ENCODE peak calls at places on chromosomes 11 and 22, in six cellular contexts. One of them, this sample, is unnamed.

GRCh38 chr11:72685560-72686480 is 11.6 kb upstream of the PDE2A start:
- DNase-seq in MM.1S: no peak
- DNase-seq in tibial nerve: peak
- DNase-seq in GM12878: no peak
- DNase-seq in Peyer's patch: no peak
- DNase-seq in stomach: no peak
- DNase-seq in this sample: no peak

GRCh38 chr22:33975841-33976240 is 55.6 kb upstream of the LARGE1 start:
- DNase-seq in MM.1S: no peak
- DNase-seq in tibial nerve: no peak
- DNase-seq in GM12878: no peak
- DNase-seq in Peyer's patch: no peak
- DNase-seq in stomach: no peak
- DNase-seq in this sample: no peak

GRCh38 chr11:7869467-7869866 is 61.6 kb downstream of the OR10A6 start:
- DNase-seq in MM.1S: no peak
- DNase-seq in tibial nerve: no peak
- DNase-seq in GM12878: no peak
- DNase-seq in Peyer's patch: no peak
- DNase-seq in stomach: no peak
- DNase-seq in this sample: no peak

GRCh38 chr11:64186205-64187165 is 514 bp downstream of the STIP1 start:
- DNase-seq in MM.1S: peak
- DNase-seq in tibial nerve: no peak
- DNase-seq in GM12878: no peak
- DNase-seq in Peyer's patch: no peak
- DNase-seq in stomach: no peak
- DNase-seq in this sample: no peak

GRCh38 chr11:93287434-93287833 is 43.1 kb upstream of the DEUP1 start:
- DNase-seq in MM.1S: no peak
- DNase-seq in tibial nerve: no peak
- DNase-seq in GM12878: no peak
- DNase-seq in Peyer's patch: no peak
- DNase-seq in stomach: no peak
- DNase-seq in this sample: no peak

GRCh38 chr22:39489094-39490068 is 12.7 kb upstream of the MIEF1 start:
- DNase-seq in MM.1S: no peak
- DNase-seq in tibial nerve: no peak
- DNase-seq in GM12878: no peak
- DNase-seq in Peyer's patch: no peak
- DNase-seq in stomach: no peak
- DNase-seq in this sample: no peak

GRCh38 chr11:124482362-124483147 is 37.1 kb upstream of the OR8B8 start:
- DNase-seq in MM.1S: no peak
- DNase-seq in tibial nerve: no peak
- DNase-seq in GM12878: no peak
- DNase-seq in Peyer's patch: no peak
- DNase-seq in stomach: no peak
- DNase-seq in this sample: no peak

GRCh38 chr22:40273319-40273718 is 73.0 kb upstream of the ADSL start:
- DNase-seq in MM.1S: no peak
- DNase-seq in tibial nerve: no peak
- DNase-seq in GM12878: no peak
- DNase-seq in Peyer's patch: no peak
- DNase-seq in stomach: no peak
- DNase-seq in this sample: no peak

GRCh38 chr11:118789501-118790356 is 1.2 kb downstream of the DDX6 start:
- DNase-seq in MM.1S: peak
- DNase-seq in tibial nerve: peak
- DNase-seq in GM12878: peak
- DNase-seq in Peyer's patch: no peak
- DNase-seq in stomach: no peak
- DNase-seq in this sample: no peak

GRCh38 chr22:42865536-42865935 is 8.5 kb upstream of the ARFGAP3 start:
- DNase-seq in MM.1S: no peak
- DNase-seq in tibial nerve: no peak
- DNase-seq in GM12878: no peak
- DNase-seq in Peyer's patch: no peak
- DNase-seq in stomach: no peak
- DNase-seq in this sample: no peak

GRCh38 chr11:33476945-33477584 is 219.9 kb downstream of the HIPK3 start:
- DNase-seq in MM.1S: no peak
- DNase-seq in tibial nerve: no peak
- DNase-seq in GM12878: no peak
- DNase-seq in Peyer's patch: no peak
- DNase-seq in stomach: no peak
- DNase-seq in this sample: no peak

GRCh38 chr11:3150726-3151125 is 14.4 kb downstream of the OSBPL5 start:
- DNase-seq in MM.1S: no peak
- DNase-seq in tibial nerve: no peak
- DNase-seq in GM12878: no peak
- DNase-seq in Peyer's patch: no peak
- DNase-seq in stomach: no peak
- DNase-seq in this sample: no peak

GRCh38 chr11:34185926-34186841 is 80.8 kb downstream of the NAT10 start:
- DNase-seq in MM.1S: no peak
- DNase-seq in tibial nerve: no peak
- DNase-seq in GM12878: no peak
- DNase-seq in Peyer's patch: no peak
- DNase-seq in stomach: no peak
- DNase-seq in this sample: no peak

GRCh38 chr11:119664063-119664572 is 64.9 kb downstream of the NECTIN1 start:
- DNase-seq in MM.1S: no peak
- DNase-seq in tibial nerve: no peak
- DNase-seq in GM12878: no peak
- DNase-seq in Peyer's patch: no peak
- DNase-seq in stomach: peak
- DNase-seq in this sample: no peak

GRCh38 chr11:63919267-63920125 is 2.5 kb upstream of the RCOR2 start:
- DNase-seq in MM.1S: no peak
- DNase-seq in tibial nerve: no peak
- DNase-seq in GM12878: no peak
- DNase-seq in Peyer's patch: peak
- DNase-seq in stomach: peak
- DNase-seq in this sample: no peak

GRCh38 chr11:70103256-70103975 is 25.3 kb downstream of the ANO1 start:
- DNase-seq in MM.1S: no peak
- DNase-seq in tibial nerve: no peak
- DNase-seq in GM12878: no peak
- DNase-seq in Peyer's patch: no peak
- DNase-seq in stomach: no peak
- DNase-seq in this sample: no peak

GRCh38 chr22:42684462-42685195 is 35.4 kb upstream of the CYB5R3 start:
- DNase-seq in MM.1S: no peak
- DNase-seq in tibial nerve: peak
- DNase-seq in GM12878: no peak
- DNase-seq in Peyer's patch: no peak
- DNase-seq in stomach: no peak
- DNase-seq in this sample: peak

GRCh38 chr11:70389191-70389590 is 9.1 kb upstream of the CTTN start:
- DNase-seq in MM.1S: no peak
- DNase-seq in tibial nerve: no peak
- DNase-seq in GM12878: no peak
- DNase-seq in Peyer's patch: no peak
- DNase-seq in stomach: no peak
- DNase-seq in this sample: no peak

GRCh38 chr22:50186789-50187523 is 1.2 kb downstream of the TRABD start:
- DNase-seq in MM.1S: peak
- DNase-seq in tibial nerve: no peak
- DNase-seq in GM12878: no peak
- DNase-seq in Peyer's patch: peak
- DNase-seq in stomach: peak
- DNase-seq in this sample: no peak

GRCh38 chr11:64245797-64246623 is 733 bp downstream of the PPP1R14B start:
- DNase-seq in MM.1S: peak
- DNase-seq in tibial nerve: peak
- DNase-seq in GM12878: no peak
- DNase-seq in Peyer's patch: peak
- DNase-seq in stomach: peak
- DNase-seq in this sample: peak

GRCh38 chr11:66238786-66239413 is 29.5 kb upstream of the RAB1B start:
- DNase-seq in MM.1S: no peak
- DNase-seq in tibial nerve: no peak
- DNase-seq in GM12878: no peak
- DNase-seq in Peyer's patch: no peak
- DNase-seq in stomach: no peak
- DNase-seq in this sample: no peak
- H3K27ac ChIP-seq in MM.1S: no peak
- H3K27ac ChIP-seq in tibial nerve: no peak
- H3K27ac ChIP-seq in GM12878: no peak
- H3K27ac ChIP-seq in Peyer's patch: no peak
- H3K27ac ChIP-seq in stomach: no peak
- H3K27ac ChIP-seq in this sample: no peak

GRCh38 chr11:65556470-65557279 is 1.5 kb downstream of the LTBP3 start:
- DNase-seq in MM.1S: no peak
- DNase-seq in tibial nerve: no peak
- DNase-seq in GM12878: no peak
- DNase-seq in Peyer's patch: no peak
- DNase-seq in stomach: no peak
- DNase-seq in this sample: no peak
- H3K27ac ChIP-seq in MM.1S: no peak
- H3K27ac ChIP-seq in tibial nerve: peak
- H3K27ac ChIP-seq in GM12878: no peak
- H3K27ac ChIP-seq in Peyer's patch: peak
- H3K27ac ChIP-seq in stomach: peak
- H3K27ac ChIP-seq in this sample: peak

DNA sequence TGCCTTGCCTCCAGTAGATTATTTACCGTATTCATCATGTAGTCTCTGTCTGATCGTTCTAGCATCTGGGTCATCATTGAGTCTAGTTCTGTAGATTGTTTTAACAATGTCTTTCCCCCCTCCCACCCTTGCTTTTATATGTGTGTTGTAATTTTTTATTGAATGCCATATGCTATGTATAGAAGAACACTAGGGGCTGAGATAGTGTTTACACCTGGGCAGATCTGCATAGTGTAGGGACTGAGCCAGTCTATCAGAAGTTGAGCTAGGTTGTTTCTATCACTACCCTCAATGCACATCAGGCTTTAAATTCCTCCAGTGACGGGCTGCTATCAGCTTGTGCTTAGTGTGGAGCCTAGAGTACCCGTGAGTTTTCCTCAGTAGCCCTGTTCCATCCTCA is 61.6 kb downstream of the KREMEN1 start:
- DNase-seq in MM.1S: no peak
- DNase-seq in tibial nerve: no peak
- DNase-seq in GM12878: no peak
- DNase-seq in Peyer's patch: no peak
- DNase-seq in stomach: no peak
- DNase-seq in this sample: no peak
- H3K27ac ChIP-seq in MM.1S: no peak
- H3K27ac ChIP-seq in tibial nerve: no peak
- H3K27ac ChIP-seq in GM12878: no peak
- H3K27ac ChIP-seq in Peyer's patch: no peak
- H3K27ac ChIP-seq in stomach: no peak
- H3K27ac ChIP-seq in this sample: no peak

GRCh38 chr22:48609279-48609865 is 1218.3 kb downstream of the BRD1 start:
- DNase-seq in MM.1S: no peak
- DNase-seq in tibial nerve: no peak
- DNase-seq in GM12878: no peak
- DNase-seq in Peyer's patch: no peak
- DNase-seq in stomach: no peak
- DNase-seq in this sample: no peak

GRCh38 chr22:48605125-48605524 is 1222.5 kb downstream of the BRD1 start:
- DNase-seq in MM.1S: no peak
- DNase-seq in tibial nerve: no peak
- DNase-seq in GM12878: no peak
- DNase-seq in Peyer's patch: no peak
- DNase-seq in stomach: no peak
- DNase-seq in this sample: no peak

GRCh38 chr22:48605856-48606255 is 1221.8 kb downstream of the BRD1 start:
- DNase-seq in MM.1S: peak
- DNase-seq in tibial nerve: no peak
- DNase-seq in GM12878: no peak
- DNase-seq in Peyer's patch: no peak
- DNase-seq in stomach: no peak
- DNase-seq in this sample: no peak

GRCh38 chr22:48606684-48607307 is 1220.9 kb downstream of the BRD1 start:
- DNase-seq in MM.1S: no peak
- DNase-seq in tibial nerve: no peak
- DNase-seq in GM12878: no peak
- DNase-seq in Peyer's patch: no peak
- DNase-seq in stomach: no peak
- DNase-seq in this sample: no peak

DNA sequence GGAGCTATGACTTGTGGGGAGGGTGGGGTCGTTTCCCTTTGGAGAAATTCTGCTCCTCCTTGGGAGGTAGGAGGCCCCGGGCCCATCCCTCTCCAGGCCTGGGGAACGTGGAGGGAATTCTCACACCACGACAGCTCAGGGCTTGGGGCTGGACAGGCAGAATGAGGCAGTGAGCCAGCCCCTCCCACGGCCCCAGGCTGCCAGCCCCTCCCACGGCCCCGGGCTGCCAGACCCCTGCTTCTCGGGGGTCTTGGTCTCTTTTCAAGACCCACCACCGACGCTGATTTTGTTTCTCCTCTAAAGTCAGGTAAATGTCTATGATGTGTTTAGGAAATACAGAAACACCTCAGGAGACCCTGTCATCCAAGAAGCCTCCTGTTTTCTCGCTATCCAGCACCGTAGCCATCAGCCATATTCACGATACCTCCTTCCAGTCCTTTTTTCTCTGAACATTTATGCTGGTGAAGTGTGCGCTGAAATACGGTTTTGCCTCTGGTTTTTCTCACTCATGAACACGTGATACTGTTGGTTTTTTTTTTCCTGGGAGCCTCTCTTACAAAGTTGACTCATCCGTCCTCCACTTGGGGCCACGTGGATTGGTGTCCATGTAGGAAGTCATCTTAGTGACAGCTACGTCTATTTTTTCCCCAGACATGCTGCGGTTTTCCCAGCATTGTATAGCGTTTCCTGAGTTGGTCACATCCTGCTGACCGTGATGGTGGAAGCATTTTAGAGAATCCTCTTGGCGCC is 1219.6 kb downstream of the BRD1 start:
- DNase-seq in MM.1S: no peak
- DNase-seq in tibial nerve: no peak
- DNase-seq in GM12878: no peak
- DNase-seq in Peyer's patch: no peak
- DNase-seq in stomach: no peak
- DNase-seq in this sample: no peak
- H3K27ac ChIP-seq in MM.1S: no peak
- H3K27ac ChIP-seq in tibial nerve: peak
- H3K27ac ChIP-seq in GM12878: no peak
- H3K27ac ChIP-seq in Peyer's patch: no peak
- H3K27ac ChIP-seq in stomach: no peak
- H3K27ac ChIP-seq in this sample: no peak

GRCh38 chr22:41485033-41485432 is 16.1 kb downstream of the ACO2 start:
- DNase-seq in MM.1S: no peak
- DNase-seq in tibial nerve: no peak
- DNase-seq in GM12878: no peak
- DNase-seq in Peyer's patch: peak
- DNase-seq in stomach: no peak
- DNase-seq in this sample: no peak
- H3K27ac ChIP-seq in MM.1S: no peak
- H3K27ac ChIP-seq in tibial nerve: peak
- H3K27ac ChIP-seq in GM12878: no peak
- H3K27ac ChIP-seq in Peyer's patch: peak
- H3K27ac ChIP-seq in stomach: peak
- H3K27ac ChIP-seq in this sample: peak

GRCh38 chr22:47570300-47570685 is 807.8 kb downstream of the TBC1D22A start:
- DNase-seq in MM.1S: no peak
- DNase-seq in tibial nerve: no peak
- DNase-seq in GM12878: no peak
- DNase-seq in Peyer's patch: no peak
- DNase-seq in stomach: no peak
- DNase-seq in this sample: no peak
- H3K27ac ChIP-seq in MM.1S: no peak
- H3K27ac ChIP-seq in tibial nerve: no peak
- H3K27ac ChIP-seq in GM12878: no peak
- H3K27ac ChIP-seq in Peyer's patch: no peak
- H3K27ac ChIP-seq in stomach: no peak
- H3K27ac ChIP-seq in this sample: no peak

GRCh38 chr11:94638278-94638901 is 71.2 kb downstream of the PIWIL4 start:
- DNase-seq in MM.1S: no peak
- DNase-seq in tibial nerve: no peak
- DNase-seq in GM12878: no peak
- DNase-seq in Peyer's patch: no peak
- DNase-seq in stomach: no peak
- DNase-seq in this sample: no peak
- H3K27ac ChIP-seq in MM.1S: no peak
- H3K27ac ChIP-seq in tibial nerve: peak
- H3K27ac ChIP-seq in GM12878: no peak
- H3K27ac ChIP-seq in Peyer's patch: peak
- H3K27ac ChIP-seq in stomach: no peak
- H3K27ac ChIP-seq in this sample: no peak